ENCODE peak calls at places on chromosomes 16 and 17, in five cellular contexts. L, N, F, U and Y are unnamed samples.

GRCh38 chr16:64870859-64871258 is 251.0 kb downstream of the CDH11 start:
- DNase-seq in L (no peak), N (no peak), F (no peak), U (no peak), Y (no peak)

GRCh38 chr17:6162216-6162615 is 92.0 kb downstream of the WSCD1 start:
- DNase-seq in L (no peak), N (no peak), F (no peak), U (no peak), Y (no peak)

GRCh38 chr17:66764559-66764958 is 70.4 kb upstream of the CACNG5 start:
- DNase-seq in L (peak), N (no peak), F (no peak), U (no peak), Y (no peak)

GRCh38 chr17:60631119-60631518 is 31.1 kb downstream of the PPM1D start:
- DNase-seq in L (no peak), N (no peak), F (no peak), U (no peak), Y (no peak)

GRCh38 chr16:31714899-31715504 is 158.6 kb upstream of the ZNF267 start:
- DNase-seq in L (no peak), N (no peak), F (no peak), U (peak), Y (no peak)

GRCh38 chr16:72921620-72922019 is 126.3 kb downstream of the ZFHX3 start:
- DNase-seq in L (no peak), N (no peak), F (no peak), U (no peak), Y (no peak)

GRCh38 chr17:76252040-76252954 is 12.0 kb upstream of the RNF157 start:
- DNase-seq in L (peak), N (peak), F (no peak), U (peak), Y (peak)

GRCh38 chr17:77638229-77638628 is 320.3 kb upstream of the TNRC6C start:
- DNase-seq in L (no peak), N (no peak), F (no peak), U (no peak), Y (no peak)

GRCh38 chr17:55168970-55169687 is 95.6 kb upstream of the HLF start:
- DNase-seq in L (no peak), N (no peak), F (peak), U (no peak), Y (no peak)

GRCh38 chr17:78637146-78637545 is 60.0 kb upstream of the DNAH17 start:
- DNase-seq in L (no peak), N (no peak), F (no peak), U (no peak), Y (no peak)

GRCh38 chr17:64345691-64346376 is 44.8 kb downstream of the PECAM1 start:
- DNase-seq in L (no peak), N (no peak), F (no peak), U (no peak), Y (no peak)

GRCh38 chr16:31695667-31696066 is 168.0 kb downstream of the AHSP start:
- DNase-seq in L (no peak), N (no peak), F (no peak), U (no peak), Y (no peak)

GRCh38 chr17:76152580-76152979 is 11.5 kb upstream of the FOXJ1 start:
- DNase-seq in L (no peak), N (no peak), F (no peak), U (no peak), Y (no peak)

GRCh38 chr17:68375566-68375965 is 81.7 kb downstream of the WIPI1 start:
- DNase-seq in L (no peak), N (no peak), F (no peak), U (no peak), Y (no peak)

GRCh38 chr17:34974794-34975428 is 5.4 kb upstream of the LIG3 start:
- DNase-seq in L (no peak), N (no peak), F (no peak), U (no peak), Y (no peak)

GRCh38 chr17:49407981-49408501 is 6.6 kb downstream of the PHB1 start:
- DNase-seq in L (peak), N (no peak), F (peak), U (peak), Y (peak)

GRCh38 chr16:89495121-89495520 is 4.8 kb upstream of the ANKRD11 start:
- DNase-seq in L (no peak), N (no peak), F (no peak), U (peak), Y (peak)

GRCh38 chr17:78374631-78375274 is 3.7 kb upstream of the PGS1 start:
- DNase-seq in L (no peak), N (no peak), F (no peak), U (peak), Y (peak)

GRCh38 chr16:705748-706188 is at the start of gene FBXL16:
- DNase-seq in L (no peak), N (no peak), F (no peak), U (no peak), Y (no peak)

GRCh38 chr17:81866440-81867122 is 4.6 kb downstream of the ARHGDIA start:
- DNase-seq in L (peak), N (no peak), F (no peak), U (peak), Y (no peak)

GRCh38 chr16:86852135-86852534 is 273.8 kb downstream of the FOXL1 start:
- DNase-seq in L (no peak), N (no peak), F (no peak), U (no peak), Y (no peak)

GRCh38 chr16:28974007-28974436 is 556 bp upstream of the SPNS1 start:
- DNase-seq in L (peak), N (no peak), F (peak), U (peak), Y (peak)

GRCh38 chr17:16932611-16933010 is 39.3 kb downstream of the TNFRSF13B start:
- DNase-seq in L (no peak), N (no peak), F (no peak), U (no peak), Y (no peak)

GRCh38 chr16:946048-946395 is 24.8 kb downstream of the LMF1 start:
- DNase-seq in L (no peak), N (no peak), F (peak), U (no peak), Y (no peak)

GRCh38 chr17:68600881-68601564 is at the start of gene FAM20A:
- DNase-seq in L (peak), N (no peak), F (peak), U (no peak), Y (no peak)

GRCh38 chr17:39194985-39195524 is 2.4 kb downstream of the CACNB1 start:
- DNase-seq in L (no peak), N (no peak), F (no peak), U (no peak), Y (no peak)

GRCh38 chr17:8160741-8161221 is 2.0 kb downstream of the VAMP2 start:
- DNase-seq in L (no peak), N (no peak), F (no peak), U (no peak), Y (no peak)

GRCh38 chr17:63842173-63842539 is 329 bp downstream of the SMARCD2 start:
- DNase-seq in L (peak), N (no peak), F (peak), U (no peak), Y (no peak)

GRCh38 chr16:69322343-69322742 is 8.0 kb downstream of the PDF start:
- DNase-seq in L (no peak), N (no peak), F (no peak), U (no peak), Y (no peak)

GRCh38 chr16:89973654-89974335 is 25.2 kb downstream of the DEF8 start:
- DNase-seq in L (no peak), N (no peak), F (no peak), U (no peak), Y (no peak)

GRCh38 chr16:66525396-66526180 is 24.3 kb downstream of the TK2 start:
- DNase-seq in L (no peak), N (no peak), F (no peak), U (no peak), Y (no peak)

GRCh38 chr17:81034168-81034777 is 678 bp upstream of the BAIAP2 start:
- DNase-seq in L (no peak), N (no peak), F (no peak), U (no peak), Y (no peak)

GRCh38 chr16:78925071-78925714 is 675.3 kb downstream of the MAF start:
- DNase-seq in L (peak), N (no peak), F (peak), U (peak), Y (no peak)

GRCh38 chr16:1105888-1106620 is 10.0 kb upstream of the C1QTNF8 start:
- DNase-seq in L (peak), N (no peak), F (peak), U (peak), Y (no peak)

GRCh38 chr17:13078591-13078990 is 60.8 kb upstream of the ELAC2 start:
- DNase-seq in L (no peak), N (no peak), F (no peak), U (no peak), Y (no peak)

GRCh38 chr17:9274119-9274445 is 252.8 kb downstream of the NTN1 start:
- DNase-seq in L (no peak), N (no peak), F (no peak), U (no peak), Y (no peak)

GRCh38 chr16:85330694-85331188 is 218.5 kb upstream of the CIBAR2 start:
- DNase-seq in L (peak), N (no peak), F (no peak), U (peak), Y (peak)

GRCh38 chr16:31113420-31114124 is 3.9 kb upstream of the KAT8 start:
- DNase-seq in L (peak), N (no peak), F (no peak), U (no peak), Y (no peak)

DNA sequence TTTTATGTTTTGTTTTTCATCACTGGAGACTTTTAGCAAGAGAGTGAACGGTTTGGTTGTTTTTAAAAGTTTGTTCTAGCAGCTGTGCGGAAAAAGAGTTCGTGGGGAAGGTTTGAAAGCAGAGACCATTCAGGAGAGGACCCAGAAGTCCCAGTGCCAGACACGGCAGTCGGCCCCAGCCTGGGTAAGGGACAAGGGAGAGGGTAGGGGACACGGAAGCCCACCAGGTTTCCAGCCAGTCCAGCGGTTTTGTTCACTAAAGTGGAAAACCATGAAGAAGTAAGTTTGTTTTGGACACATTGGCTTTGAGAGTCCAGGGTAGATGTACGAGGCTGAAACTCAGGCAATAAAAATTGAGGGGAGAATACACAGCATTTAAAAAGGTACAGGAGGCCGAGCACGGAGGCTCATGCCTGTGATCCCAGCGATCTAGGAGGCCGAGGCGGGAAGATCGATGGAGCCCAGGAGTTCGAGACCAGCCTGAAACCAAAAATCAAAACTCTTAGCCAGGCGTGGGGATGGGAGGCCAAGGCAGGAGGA is 56.8 kb upstream of the RPH3AL start:
- DNase-seq in L (peak), N (no peak), F (no peak), U (no peak), Y (no peak)
- H3K4me3 ChIP-seq in L (peak), N (no peak), F (no peak), U (peak), Y (peak)

DNA sequence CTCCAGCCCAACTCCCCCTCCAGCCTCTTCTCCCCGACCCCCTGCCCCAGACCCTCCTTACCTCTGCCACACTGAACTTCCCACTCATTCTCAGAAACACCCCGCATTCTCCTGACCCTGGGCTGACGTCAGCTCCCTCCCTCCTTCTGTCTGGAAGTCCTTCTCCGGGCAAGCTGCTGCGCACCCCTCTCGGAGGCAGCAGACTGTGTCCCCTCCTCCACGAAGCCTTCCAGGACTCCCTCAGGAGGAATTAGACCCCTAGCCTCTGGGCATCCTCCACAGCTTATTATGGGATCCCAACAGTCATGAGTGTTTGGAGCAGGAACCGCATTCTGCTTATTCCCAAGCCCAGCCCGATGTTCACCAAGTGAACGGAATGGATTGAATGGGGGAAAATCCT is 3.4 kb upstream of the RPL38 start:
- DNase-seq in L (no peak), N (no peak), F (no peak), U (no peak), Y (no peak)
- H3K4me3 ChIP-seq in L (no peak), N (no peak), F (no peak), U (no peak), Y (no peak)

GRCh38 chr17:41734139-41734948 is at the start of gene HAP1:
- DNase-seq in L (peak), N (no peak), F (peak), U (no peak), Y (no peak)
- H3K4me3 ChIP-seq in L (peak), N (peak), F (peak), U (no peak), Y (peak)

DNA sequence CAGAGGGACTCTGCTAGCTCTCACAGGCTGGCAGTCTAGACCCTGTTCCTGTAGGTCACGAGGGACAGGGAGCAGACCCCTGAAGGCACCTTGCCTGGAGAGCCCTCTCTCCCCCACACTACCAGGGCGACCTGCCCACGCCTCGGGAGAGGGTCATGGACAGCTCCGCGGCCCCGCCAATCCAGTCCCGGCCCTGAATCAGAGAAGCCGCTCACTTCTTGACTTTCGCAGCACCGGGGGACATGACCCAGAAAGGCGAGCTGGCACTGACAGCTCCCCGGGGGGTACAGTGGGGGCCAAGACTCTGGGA is 5.1 kb downstream of the KIFC3 start:
- DNase-seq in L (no peak), N (no peak), F (no peak), U (no peak), Y (no peak)
- H3K4me3 ChIP-seq in L (peak), N (no peak), F (no peak), U (no peak), Y (no peak)

GRCh38 chr16:14196539-14196938 is 125.4 kb downstream of the MRTFB start:
- DNase-seq in L (no peak), N (no peak), F (no peak), U (no peak), Y (no peak)

GRCh38 chr16:14194706-14195105 is 123.6 kb downstream of the MRTFB start:
- DNase-seq in L (no peak), N (no peak), F (no peak), U (no peak), Y (no peak)

GRCh38 chr16:14198012-14198411 is 126.9 kb downstream of the MRTFB start:
- DNase-seq in L (no peak), N (no peak), F (no peak), U (no peak), Y (no peak)

GRCh38 chr16:14196011-14196410 is 124.9 kb downstream of the MRTFB start:
- DNase-seq in L (no peak), N (no peak), F (no peak), U (no peak), Y (no peak)

GRCh38 chr16:14193316-14193871 is 122.3 kb downstream of the MRTFB start:
- DNase-seq in L (no peak), N (no peak), F (peak), U (no peak), Y (no peak)
- H3K4me3 ChIP-seq in L (no peak), N (no peak), F (no peak), U (no peak), Y (no peak)